ENCODE peak calls at places on chromosomes 12 and 14, in eight cellular contexts. K, B, H, Z, V, Y, L and Q are unnamed samples.

GRCh38 chr12:87816186-87816585 is 213.0 kb downstream of the C12orf50 start:
- DNase-seq in K (no peak), B (peak; percentile 76), H (peak; percentile 10), Z (peak; percentile 80), V (no peak), Y (no peak), L (peak; percentile 43), Q (no peak)

GRCh38 chr12:114735011-114735410 is 51.0 kb upstream of the TBX3 start:
- DNase-seq in K (no peak), B (no peak), H (no peak), Z (no peak), V (no peak), Y (no peak), L (no peak), Q (no peak)

GRCh38 chr12:26032290-26032689 is 73.8 kb downstream of the RASSF8 start:
- DNase-seq in K (no peak), B (no peak), H (peak; percentile 51), Z (no peak), V (no peak), Y (no peak), L (no peak), Q (no peak)

GRCh38 chr12:46214668-46215429 is 54.0 kb downstream of the SLC38A1 start:
- DNase-seq in K (peak; percentile 70), B (no peak), H (no peak), Z (peak; percentile 25), V (no peak), Y (no peak), L (peak; percentile 36), Q (peak; percentile 85)

GRCh38 chr14:31994391-31995033 is 82.6 kb upstream of the ARHGAP5 start:
- DNase-seq in K (no peak), B (peak; percentile 75), H (peak; percentile 49), Z (peak; percentile 82), V (no peak), Y (no peak), L (no peak), Q (no peak)

GRCh38 chr12:121364657-121365265 is 12.6 kb upstream of the ANAPC5 start:
- DNase-seq in K (no peak), B (peak; percentile 25), H (peak; percentile 52), Z (peak; percentile 46), V (no peak), Y (no peak), L (peak; percentile 8), Q (no peak)

GRCh38 chr12:12717586-12718381 is 616 bp downstream of the CDKN1B start:
- DNase-seq in K (no peak), B (no peak), H (peak; percentile 60), Z (peak; percentile 11), V (peak; percentile 59), Y (peak; percentile 27), L (no peak), Q (peak; percentile 53)

GRCh38 chr12:122980192-122981035 is at the start of gene ARL6IP4:
- DNase-seq in K (peak; percentile 50), B (peak; percentile 36), H (peak; percentile 86), Z (peak; percentile 64), V (peak; percentile 69), Y (peak; percentile 69), L (peak; percentile 54), Q (peak; percentile 52)

GRCh38 chr12:88566430-88566829 is 13.8 kb downstream of the KITLG start:
- DNase-seq in K (no peak), B (peak; percentile 81), H (no peak), Z (peak; percentile 82), V (peak; percentile 60), Y (no peak), L (no peak), Q (no peak)

GRCh38 chr12:29733060-29733459 is 50.7 kb downstream of the TMTC1 start:
- DNase-seq in K (no peak), B (peak; percentile 35), H (peak; percentile 35), Z (peak; percentile 57), V (no peak), Y (no peak), L (peak; percentile 43), Q (peak; percentile 7)

GRCh38 chr12:113049976-113050742 is 6.4 kb upstream of the DTX1 start:
- DNase-seq in K (no peak), B (no peak), H (peak; percentile 8), Z (no peak), V (peak; percentile 27), Y (no peak), L (no peak), Q (no peak)

GRCh38 chr12:70928066-70928465 is 7.5 kb upstream of the PTPRR start:
- DNase-seq in K (no peak), B (no peak), H (no peak), Z (no peak), V (no peak), Y (no peak), L (no peak), Q (no peak)

GRCh38 chr12:120199595-120200306 is 1.2 kb downstream of the RPLP0 start:
- DNase-seq in K (no peak), B (peak; percentile 88), H (peak; percentile 92), Z (peak; percentile 90), V (no peak), Y (no peak), L (peak; percentile 77), Q (no peak)

GRCh38 chr12:65259501-65259900 is 19.0 kb upstream of the MSRB3 start:
- DNase-seq in K (no peak), B (no peak), H (no peak), Z (no peak), V (no peak), Y (no peak), L (no peak), Q (no peak)

GRCh38 chr12:129961111-129961510 is 57.3 kb upstream of the TMEM132D start:
- DNase-seq in K (no peak), B (peak; percentile 2), H (peak; percentile 0), Z (peak; percentile 23), V (no peak), Y (no peak), L (no peak), Q (no peak)

GRCh38 chr12:10771132-10771733 is 31.2 kb downstream of the TAS2R7 start:
- DNase-seq in K (no peak), B (peak; percentile 10), H (peak; percentile 53), Z (peak; percentile 20), V (peak; percentile 43), Y (no peak), L (peak; percentile 51), Q (peak; percentile 42)

GRCh38 chr14:72891666-72892102 is 2.2 kb downstream of the DPF3 start:
- DNase-seq in K (no peak), B (no peak), H (no peak), Z (no peak), V (no peak), Y (no peak), L (no peak), Q (no peak)
- H3K4me1 ChIP-seq in K (peaks cover 10% of the 10 kb centered on the region), B (peaks cover 24% of the 10 kb centered on the region), H (peaks cover 26% of the 10 kb centered on the region), Z (peaks cover 15% of the 10 kb centered on the region), V (peaks cover 15% of the 10 kb centered on the region), Y (peaks cover 63% of the 10 kb centered on the region), L (peaks cover 22% of the 10 kb centered on the region), Q (peaks cover 30% of the 10 kb centered on the region)

GRCh38 chr12:50934371-50934851 is 17.9 kb upstream of the HIGD1C start:
- DNase-seq in K (no peak), B (no peak), H (peak; percentile 18), Z (no peak), V (no peak), Y (no peak), L (no peak), Q (no peak)
- H3K4me1 ChIP-seq in K (no peaks in the 10 kb centered on the region), B (no peaks in the 10 kb centered on the region), H (peaks cover 15% of the 10 kb centered on the region), Z (peaks cover 5% of the 10 kb centered on the region), V (peaks cover 41% of the 10 kb centered on the region), Y (peaks cover 54% of the 10 kb centered on the region), L (peaks cover 17% of the 10 kb centered on the region), Q (no peaks in the 10 kb centered on the region)

GRCh38 chr14:60328588-60328987 is 79.6 kb downstream of the PPM1A start:
- DNase-seq in K (no peak), B (no peak), H (no peak), Z (no peak), V (no peak), Y (no peak), L (no peak), Q (no peak)
- H3K4me1 ChIP-seq in K (peaks cover 11% of the 10 kb centered on the region), B (peaks cover 8% of the 10 kb centered on the region), H (peaks cover 2% of the 10 kb centered on the region), Z (no peaks in the 10 kb centered on the region), V (no peaks in the 10 kb centered on the region), Y (peaks cover 22% of the 10 kb centered on the region), L (no peaks in the 10 kb centered on the region), Q (peaks cover 15% of the 10 kb centered on the region)

GRCh38 chr12:111428081-111428727 is 22.5 kb downstream of the SH2B3 start:
- DNase-seq in K (no peak), B (no peak), H (no peak), Z (no peak), V (no peak), Y (no peak), L (no peak), Q (no peak)
- H3K4me1 ChIP-seq in K (peaks cover 94% of the 10 kb centered on the region), B (peaks cover 47% of the 10 kb centered on the region), H (peaks cover 34% of the 10 kb centered on the region), Z (peaks cover 26% of the 10 kb centered on the region), V (no peaks in the 10 kb centered on the region), Y (peaks cover 100% of the 10 kb centered on the region), L (peaks cover 14% of the 10 kb centered on the region), Q (peaks cover 92% of the 10 kb centered on the region)

DNA sequence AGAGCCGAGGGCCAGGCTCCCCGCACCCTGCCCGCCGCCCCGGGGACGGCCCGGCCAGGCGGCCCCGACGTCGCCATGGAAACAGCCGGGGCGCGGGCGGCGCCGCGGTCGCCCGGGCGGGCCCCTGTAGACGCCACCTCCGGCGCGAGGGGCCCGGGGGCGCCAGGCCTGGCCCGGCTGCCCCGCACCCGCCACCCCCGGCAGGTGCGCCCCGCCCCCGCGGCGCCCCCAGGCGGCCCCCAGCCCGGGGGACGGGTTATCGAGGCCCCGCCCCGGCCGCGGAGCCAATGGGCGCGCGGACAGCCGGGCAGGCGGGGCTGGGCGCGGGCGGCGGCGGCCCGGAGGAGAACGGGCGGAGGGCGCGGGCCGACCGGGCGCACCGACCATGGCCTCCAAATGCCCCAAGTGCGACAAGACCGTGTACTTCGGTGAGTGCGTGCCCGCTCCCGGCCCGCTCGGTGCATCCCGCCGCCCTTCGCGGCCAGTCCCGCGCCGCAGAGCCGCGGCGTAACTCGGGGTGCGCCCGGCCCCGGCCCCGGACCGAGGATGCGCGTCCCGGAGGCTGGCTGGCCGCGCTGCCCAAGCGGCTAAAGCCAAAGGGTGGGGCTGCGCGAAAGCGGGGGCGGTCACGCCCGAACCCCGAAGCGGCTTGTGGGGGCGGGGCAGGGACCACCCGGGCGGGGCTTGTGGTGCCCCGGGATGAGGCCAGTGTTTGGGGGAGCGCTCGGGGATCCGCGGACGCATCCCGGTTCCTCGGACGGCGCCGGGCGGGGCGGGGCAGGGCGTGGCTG is at the start of gene CRIP2:
- DNase-seq in K (peak; percentile 57), B (no peak), H (peak; percentile 83), Z (peak; percentile 41), V (peak; percentile 76), Y (peak; percentile 77), L (peak; percentile 10), Q (no peak)
- H3K4me1 ChIP-seq in K (peaks cover 42% of the 10 kb centered on the region), B (peaks cover 29% of the 10 kb centered on the region), H (peaks cover 12% of the 10 kb centered on the region), Z (peaks cover 27% of the 10 kb centered on the region), V (peaks cover 18% of the 10 kb centered on the region), Y (peaks cover 91% of the 10 kb centered on the region), L (peaks cover 15% of the 10 kb centered on the region), Q (peaks cover 56% of the 10 kb centered on the region)

DNA sequence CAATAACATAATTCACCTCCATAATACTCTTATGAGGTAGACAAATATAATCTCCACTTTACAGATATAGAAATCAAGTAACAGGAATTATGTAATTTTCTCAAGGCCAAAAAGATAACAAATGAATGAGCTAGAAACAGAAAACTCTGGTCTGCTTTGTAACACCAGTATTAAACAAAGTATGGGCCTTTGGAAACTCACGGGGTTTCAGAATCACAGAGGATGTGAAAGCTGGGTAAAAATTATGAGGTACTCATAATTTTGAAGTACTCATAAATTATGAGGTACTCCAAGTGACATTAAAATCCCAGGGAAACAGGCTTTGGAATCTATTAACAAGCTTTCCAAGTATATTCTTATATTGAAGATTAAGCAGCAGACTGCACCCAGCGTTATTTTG is 140.2 kb downstream of the MED13L start:
- DNase-seq in K (no peak), B (no peak), H (no peak), Z (no peak), V (no peak), Y (no peak), L (no peak), Q (no peak)
- H3K4me1 ChIP-seq in K (peaks cover 7% of the 10 kb centered on the region), B (peaks cover 48% of the 10 kb centered on the region), H (peaks cover 91% of the 10 kb centered on the region), Z (peaks cover 23% of the 10 kb centered on the region), V (no peaks in the 10 kb centered on the region), Y (peaks cover 76% of the 10 kb centered on the region), L (peaks cover 17% of the 10 kb centered on the region), Q (peaks cover 12% of the 10 kb centered on the region)

GRCh38 chr12:6337958-6338406 is 3.9 kb downstream of the TNFRSF1A start:
- DNase-seq in K (no peak), B (peak; percentile 61), H (peak; percentile 64), Z (peak; percentile 69), V (no peak), Y (no peak), L (no peak), Q (no peak)
- H3K4me1 ChIP-seq in K (peaks cover 66% of the 10 kb centered on the region), B (peaks cover 79% of the 10 kb centered on the region), H (peaks cover 63% of the 10 kb centered on the region), Z (peaks cover 53% of the 10 kb centered on the region), V (peaks cover 56% of the 10 kb centered on the region), Y (peaks cover 99% of the 10 kb centered on the region), L (peaks cover 59% of the 10 kb centered on the region), Q (peaks cover 74% of the 10 kb centered on the region)